ENCODE peak calls at places on chromosomes 1 and 21, in five cellular contexts. K, Y, O, R and A are unnamed samples.

GRCh38 chr1:198295975-198296374 is 139.2 kb downstream of the NEK7 start:
- DNase-seq in K (no peak), Y (no peak), O (no peak), R (no peak), A (no peak)

GRCh38 chr1:147389532-147390184 is 147.2 kb downstream of the CHD1L start:
- DNase-seq in K (peak), Y (peak), O (peak), R (peak), A (peak)

GRCh38 chr1:230849451-230850194 is 18.7 kb downstream of the C1orf198 start:
- DNase-seq in K (peak), Y (peak), O (no peak), R (no peak), A (no peak)

GRCh38 chr21:33871171-33871570 is 44.4 kb downstream of the ATP5PO start:
- DNase-seq in K (peak), Y (peak), O (no peak), R (no peak), A (no peak)

GRCh38 chr21:43364851-43365424 is 62.0 kb downstream of the SIK1 start:
- DNase-seq in K (no peak), Y (no peak), O (no peak), R (no peak), A (no peak)

GRCh38 chr1:119715542-119715941 is 3.8 kb downstream of the PHGDH start:
- DNase-seq in K (peak), Y (peak), O (no peak), R (no peak), A (no peak)

GRCh38 chr1:167499657-167500056 is 18.7 kb downstream of the CD247 start:
- DNase-seq in K (no peak), Y (no peak), O (no peak), R (no peak), A (no peak)

GRCh38 chr1:206808615-206809014 is 36.3 kb upstream of the IL10 start:
- DNase-seq in K (peak), Y (peak), O (peak), R (no peak), A (no peak)

GRCh38 chr1:170618418-170618817 is 45.5 kb upstream of the PRRX1 start:
- DNase-seq in K (no peak), Y (no peak), O (no peak), R (no peak), A (no peak)

GRCh38 chr1:18597159-18598042 is 33.2 kb upstream of the PAX7 start:
- DNase-seq in K (peak), Y (peak), O (peak), R (peak), A (peak)

GRCh38 chr1:151158311-151158710 is 1.9 kb downstream of the TNFAIP8L2 start:
- DNase-seq in K (no peak), Y (no peak), O (no peak), R (no peak), A (no peak)

GRCh38 chr1:162373541-162374375 is 2.9 kb downstream of the SPATA46 start:
- DNase-seq in K (peak), Y (peak), O (no peak), R (no peak), A (no peak)

GRCh38 chr1:14910947-14911721 is 242.4 kb upstream of the TMEM51 start:
- DNase-seq in K (no peak), Y (no peak), O (no peak), R (no peak), A (no peak)

GRCh38 chr1:211829343-211830054 is 1.1 kb downstream of the LPGAT1 start:
- DNase-seq in K (no peak), Y (peak), O (peak), R (peak), A (peak)

GRCh38 chr1:34905098-34905459 is 24.4 kb downstream of the DLGAP3 start:
- DNase-seq in K (no peak), Y (no peak), O (no peak), R (no peak), A (no peak)

GRCh38 chr1:25525360-25525688 is 18.1 kb upstream of the LDLRAP1 start:
- DNase-seq in K (no peak), Y (no peak), O (no peak), R (no peak), A (no peak)

GRCh38 chr1:23198373-23198772 is 18.9 kb downstream of the HTR1D start:
- DNase-seq in K (peak), Y (peak), O (no peak), R (no peak), A (no peak)

GRCh38 chr1:160567858-160568682 is 11.2 kb downstream of the CD84 start:
- DNase-seq in K (no peak), Y (no peak), O (no peak), R (no peak), A (no peak)

GRCh38 chr1:205259361-205259832 is 31.7 kb downstream of the TMCC2 start:
- DNase-seq in K (peak), Y (peak), O (no peak), R (no peak), A (no peak)

GRCh38 chr1:156390409-156391144 is 21.6 kb downstream of the RHBG start:
- DNase-seq in K (no peak), Y (no peak), O (no peak), R (no peak), A (no peak)

GRCh38 chr1:15858672-15859372 is 11.3 kb downstream of the SPEN start:
- DNase-seq in K (no peak), Y (no peak), O (no peak), R (peak), A (no peak)

GRCh38 chr1:16085521-16085920 is 12.1 kb upstream of the FAM131C start:
- DNase-seq in K (no peak), Y (no peak), O (no peak), R (no peak), A (no peak)

GRCh38 chr1:100969336-100969735 is 56.2 kb downstream of the DPH5 start:
- DNase-seq in K (no peak), Y (no peak), O (no peak), R (no peak), A (no peak)

GRCh38 chr1:231707407-231707806 is 80.8 kb downstream of the DISC1 start:
- DNase-seq in K (no peak), Y (no peak), O (no peak), R (no peak), A (no peak)

GRCh38 chr1:6062670-6063069 is 17.0 kb downstream of the KCNAB2 start:
- DNase-seq in K (no peak), Y (no peak), O (no peak), R (no peak), A (no peak)

GRCh38 chr1:237043846-237044636 is 2.1 kb downstream of the RYR2 start:
- DNase-seq in K (no peak), Y (no peak), O (no peak), R (no peak), A (no peak)

GRCh38 chr1:111894497-111894896 is 95.0 kb downstream of the KCND3 start:
- DNase-seq in K (no peak), Y (no peak), O (no peak), R (no peak), A (no peak)

GRCh38 chr1:33258788-33259274 is 2.5 kb downstream of the ZNF362 start:
- DNase-seq in K (no peak), Y (no peak), O (no peak), R (no peak), A (no peak)

GRCh38 chr1:72693376-72693775 is 411.0 kb upstream of the NEGR1 start:
- DNase-seq in K (no peak), Y (no peak), O (no peak), R (no peak), A (no peak)

GRCh38 chr1:10638559-10639300 is 157.7 kb downstream of the CASZ1 start:
- DNase-seq in K (no peak), Y (no peak), O (no peak), R (peak), A (no peak)
- H3K9ac ChIP-seq in K (no peak), Y (no peak), O (no peak), R (no peak), A (peak)

DNA sequence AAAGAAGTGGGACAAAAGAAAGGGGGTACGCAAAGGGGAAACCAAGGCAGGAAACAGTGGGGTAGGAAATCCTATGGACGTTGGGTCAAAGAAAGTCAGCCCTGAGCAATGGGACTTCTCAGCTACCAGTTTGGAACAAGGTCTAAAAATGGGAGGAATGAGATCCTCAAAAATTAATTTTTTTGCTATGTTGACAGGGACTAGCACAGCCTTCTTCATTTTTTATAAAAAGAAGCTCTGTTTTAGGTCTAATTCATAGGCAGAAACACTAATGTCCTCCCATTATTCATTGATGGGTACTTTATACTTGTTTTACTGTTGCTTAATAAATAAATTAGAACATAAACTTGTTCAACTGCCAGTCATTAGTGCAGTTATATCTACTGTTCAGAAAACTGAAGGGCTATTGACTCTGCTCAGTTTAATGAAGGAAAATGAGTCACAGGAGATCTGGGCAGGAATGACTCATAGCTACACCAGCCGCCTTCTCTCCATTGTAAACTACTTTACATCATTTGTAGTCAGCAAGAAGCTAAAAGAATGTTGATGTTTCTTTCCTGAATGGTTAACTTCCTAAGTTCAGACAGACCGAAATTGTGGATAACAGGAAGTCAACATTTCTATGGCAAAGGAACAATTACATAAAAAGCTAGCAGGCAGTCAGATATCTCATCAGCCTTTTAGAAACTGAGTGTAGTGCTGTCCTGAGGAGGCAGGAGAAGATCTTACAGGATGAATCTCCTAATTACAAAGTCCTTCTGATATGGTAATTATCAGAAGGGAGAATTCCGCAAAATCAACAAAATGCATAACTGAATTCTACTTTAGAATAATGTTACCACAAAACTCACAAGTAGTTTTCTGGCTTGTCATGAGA is 356.4 kb upstream of the PKN2 start:
- DNase-seq in K (peak), Y (peak), O (no peak), R (no peak), A (no peak)
- H4K91ac ChIP-seq in K (no peak), Y (no peak), O (no peak), R (no peak), A (no peak)

GRCh38 chr1:84830136-84830535 is 62.9 kb downstream of the LPAR3 start:
- DNase-seq in K (no peak), Y (no peak), O (no peak), R (no peak), A (no peak)

GRCh38 chr1:84835169-84835568 is 57.8 kb downstream of the LPAR3 start:
- DNase-seq in K (peak), Y (no peak), O (no peak), R (no peak), A (no peak)

GRCh38 chr1:84833198-84833597 is 59.8 kb downstream of the LPAR3 start:
- DNase-seq in K (no peak), Y (peak), O (no peak), R (no peak), A (no peak)

GRCh38 chr1:84836145-84836544 is 56.9 kb downstream of the LPAR3 start:
- DNase-seq in K (no peak), Y (no peak), O (no peak), R (no peak), A (no peak)

DNA sequence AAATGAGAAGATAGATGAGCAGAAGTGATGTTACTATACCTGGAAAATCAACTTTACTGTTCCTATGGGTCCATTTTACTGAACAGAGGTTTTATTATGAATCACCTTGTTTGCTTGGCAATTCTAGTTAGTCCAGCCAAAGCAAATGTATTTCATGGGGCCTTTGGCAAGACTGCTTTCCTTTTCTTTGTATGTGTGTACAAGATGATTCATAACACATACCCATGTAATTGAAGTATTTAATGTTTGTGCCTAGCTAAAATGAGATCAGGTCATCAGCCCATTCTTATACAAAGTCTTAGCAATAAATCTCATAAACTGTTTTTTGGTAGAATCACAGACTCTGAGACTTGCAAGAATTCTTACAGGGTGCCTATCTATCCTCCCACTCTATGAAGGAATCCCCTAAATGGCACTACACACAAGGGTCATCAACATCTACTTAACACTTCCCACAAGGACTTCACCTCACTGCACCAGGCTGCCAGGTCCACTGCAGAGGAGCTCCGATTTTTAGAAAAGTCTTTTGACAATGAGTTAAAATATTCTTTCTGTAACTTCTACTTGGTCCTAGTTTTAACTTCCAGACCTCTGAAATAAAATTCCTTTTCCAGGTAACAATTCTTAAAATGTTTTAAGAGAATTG is 58.5 kb downstream of the LPAR3 start:
- DNase-seq in K (peak), Y (no peak), O (no peak), R (no peak), A (no peak)
- H3K9ac ChIP-seq in K (no peak), Y (no peak), O (no peak), R (no peak), A (no peak)

DNA sequence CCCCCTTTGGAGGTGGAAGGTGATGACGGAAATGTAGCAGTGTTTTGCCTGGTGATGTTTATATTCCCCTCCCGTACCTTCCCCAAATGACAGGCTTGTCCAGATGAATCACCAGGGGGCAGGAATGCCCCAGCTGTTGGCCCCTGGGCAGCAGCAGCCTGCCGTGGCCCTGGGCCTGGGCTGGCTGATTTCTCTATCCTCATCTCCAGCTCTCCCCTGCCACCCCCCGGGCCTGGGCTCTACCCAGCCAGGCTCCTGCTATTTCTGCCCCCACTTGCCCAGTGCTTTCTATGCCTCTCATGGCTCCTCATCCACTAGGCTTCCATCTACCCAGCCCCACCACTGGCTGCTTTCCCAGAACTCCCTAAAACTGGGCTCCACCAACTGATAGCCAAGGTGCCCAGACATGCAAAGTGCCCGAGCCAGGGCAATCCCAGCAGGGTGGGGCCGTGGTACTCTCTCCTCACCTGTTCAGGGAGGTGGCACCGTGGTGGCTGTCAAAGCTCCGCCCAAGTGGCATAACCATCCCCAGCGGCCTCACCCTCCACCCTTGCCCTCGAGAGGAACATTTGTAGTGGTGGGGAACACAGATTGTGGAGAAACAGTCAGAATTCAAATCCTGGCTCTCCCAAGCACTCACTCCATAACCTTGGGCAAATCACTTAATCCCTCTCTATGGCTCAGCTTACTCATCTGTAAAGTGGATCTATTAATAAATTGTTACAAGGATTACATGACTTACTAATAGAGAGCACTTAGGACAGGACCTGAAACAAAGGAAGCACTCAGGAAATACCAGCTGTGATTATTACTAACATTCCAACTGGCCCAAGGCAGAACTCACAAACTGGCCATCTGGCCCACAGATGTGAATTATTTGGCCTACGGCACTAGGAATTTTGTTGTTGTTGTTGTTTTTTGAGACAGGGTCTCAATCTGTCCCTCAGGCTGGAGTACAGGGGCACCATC is 12.8 kb upstream of the ECE1 start:
- DNase-seq in K (peak), Y (peak), O (no peak), R (no peak), A (no peak)
- H4K91ac ChIP-seq in K (peak), Y (peak), O (no peak), R (no peak), A (no peak)

DNA sequence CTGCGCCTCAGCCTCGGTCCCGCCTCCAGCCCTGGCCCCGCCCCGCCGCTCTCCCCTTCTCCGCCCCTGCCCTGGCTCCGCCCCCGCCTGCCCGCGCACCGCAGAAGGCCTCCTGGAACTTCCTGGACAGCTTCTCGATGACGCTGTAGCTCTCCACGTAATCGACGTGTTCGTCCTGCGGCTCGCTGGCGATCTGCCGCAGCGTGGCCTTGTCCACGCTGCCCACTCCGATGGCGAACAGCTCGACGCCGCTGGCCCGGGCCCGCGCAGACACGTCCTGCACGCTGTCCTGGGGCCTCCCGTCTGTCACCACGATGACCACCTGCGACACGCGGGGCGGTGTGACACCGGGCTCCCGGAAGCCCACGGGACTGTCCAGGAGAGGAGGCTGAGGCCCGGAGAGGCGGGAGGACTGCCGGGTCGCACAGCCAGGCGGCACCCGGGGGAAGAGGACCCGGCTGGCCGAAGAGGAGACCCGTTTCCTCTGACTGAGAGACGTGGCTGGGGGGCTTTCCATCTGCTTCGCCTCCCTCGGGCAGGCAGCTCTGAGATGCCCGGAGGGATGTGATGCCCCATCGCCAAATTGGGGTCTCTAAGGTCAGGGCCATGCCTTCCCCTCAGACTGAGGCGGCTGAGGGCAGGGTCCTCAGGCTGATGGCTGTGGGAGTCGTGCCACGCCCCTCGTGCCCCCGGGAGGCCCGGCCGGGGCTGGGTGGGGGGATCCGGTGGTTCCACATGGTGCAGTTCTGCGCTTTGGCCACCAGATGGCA is 4.6 kb downstream of the MATN1 start:
- DNase-seq in K (peak), Y (peak), O (peak), R (peak), A (no peak)
- H3K9ac ChIP-seq in K (peak), Y (peak), O (no peak), R (no peak), A (no peak)

GRCh38 chr1:38120552-38121230 is 74.1 kb upstream of the POU3F1 start:
- DNase-seq in K (no peak), Y (no peak), O (no peak), R (no peak), A (no peak)
- H4K91ac ChIP-seq in K (no peak), Y (no peak), O (no peak), R (no peak), A (no peak)

GRCh38 chr1:41668967-41669366 is 184.5 kb upstream of the EDN2 start:
- DNase-seq in K (no peak), Y (no peak), O (no peak), R (no peak), A (no peak)

GRCh38 chr1:41664861-41665640 is 180.6 kb upstream of the EDN2 start:
- DNase-seq in K (peak), Y (peak), O (peak), R (no peak), A (no peak)

GRCh38 chr1:41663671-41664400 is 179.4 kb upstream of the EDN2 start:
- DNase-seq in K (peak), Y (no peak), O (no peak), R (no peak), A (no peak)

GRCh38 chr1:41665962-41666917 is 181.8 kb upstream of the EDN2 start:
- DNase-seq in K (no peak), Y (no peak), O (no peak), R (no peak), A (no peak)

GRCh38 chr1:41666991-41667631 is 182.6 kb upstream of the EDN2 start:
- DNase-seq in K (peak), Y (no peak), O (no peak), R (no peak), A (no peak)
- H3K9ac ChIP-seq in K (no peak), Y (no peak), O (no peak), R (no peak), A (no peak)

GRCh38 chr1:62335656-62336055 is 16.4 kb upstream of the KANK4 start:
- DNase-seq in K (no peak), Y (no peak), O (peak), R (no peak), A (no peak)

GRCh38 chr1:62337785-62338631 is 18.8 kb upstream of the KANK4 start:
- DNase-seq in K (no peak), Y (no peak), O (peak), R (peak), A (peak)

GRCh38 chr1:62337535-62337784 is 18.2 kb upstream of the KANK4 start:
- DNase-seq in K (no peak), Y (no peak), O (no peak), R (peak), A (peak)

GRCh38 chr1:62334434-62334833 is 15.2 kb upstream of the KANK4 start:
- DNase-seq in K (no peak), Y (no peak), O (no peak), R (no peak), A (no peak)

GRCh38 chr1:62336638-62337534 is 17.7 kb upstream of the KANK4 start:
- DNase-seq in K (no peak), Y (no peak), O (no peak), R (no peak), A (no peak)
- H4K91ac ChIP-seq in K (no peak), Y (no peak), O (no peak), R (peak), A (peak)